ENCODE peak calls at places on chromosomes 2 and 18, in six cellular contexts. One of them, this sample, is unnamed.

GRCh38 chr18:73688851-73689659 is 458.6 kb downstream of the FBXO15 start:
- DNase-seq in PC-3: peak; percentile 87
- DNase-seq in activated effector memory CD4-positive, alpha-beta T cell treated with anti-CD3 and anti-CD28 coated beads, Interleukin-2, amount 50 U/mL, for 16 hours: no peak
- DNase-seq in glomerular endothelial cell: no peak
- DNase-seq in activated CD4-positive, CD25-positive, alpha-beta regulatory T cell treated with anti-CD3 and anti-CD28 coated beads, Interleukin-2, amount 50 U/mL, for 72 hours: no peak
- DNase-seq in cerebellar cortex: no peak
- DNase-seq in this sample: peak; percentile 84

GRCh38 chr2:27093430-27094352 is 7.1 kb downstream of the KHK start:
- DNase-seq in cerebellar cortex: no peak
- DNase-seq in PC-3: no peak
- DNase-seq in activated CD4-positive, CD25-positive, alpha-beta regulatory T cell treated with anti-CD3 and anti-CD28 coated beads, Interleukin-2, amount 50 U/mL, for 72 hours: no peak
- DNase-seq in glomerular endothelial cell: no peak
- DNase-seq in activated effector memory CD4-positive, alpha-beta T cell treated with anti-CD3 and anti-CD28 coated beads, Interleukin-2, amount 50 U/mL, for 16 hours: no peak
- DNase-seq in this sample: no peak

GRCh38 chr2:204550738-204551137 is 5.5 kb downstream of the PARD3B start:
- DNase-seq in activated effector memory CD4-positive, alpha-beta T cell treated with anti-CD3 and anti-CD28 coated beads, Interleukin-2, amount 50 U/mL, for 16 hours: no peak
- DNase-seq in cerebellar cortex: no peak
- DNase-seq in activated CD4-positive, CD25-positive, alpha-beta regulatory T cell treated with anti-CD3 and anti-CD28 coated beads, Interleukin-2, amount 50 U/mL, for 72 hours: no peak
- DNase-seq in PC-3: peak; percentile 15
- DNase-seq in glomerular endothelial cell: no peak
- DNase-seq in this sample: peak; percentile 81

GRCh38 chr2:8196311-8196710 is 485.5 kb upstream of the ID2 start:
- DNase-seq in glomerular endothelial cell: no peak
- DNase-seq in activated effector memory CD4-positive, alpha-beta T cell treated with anti-CD3 and anti-CD28 coated beads, Interleukin-2, amount 50 U/mL, for 16 hours: no peak
- DNase-seq in activated CD4-positive, CD25-positive, alpha-beta regulatory T cell treated with anti-CD3 and anti-CD28 coated beads, Interleukin-2, amount 50 U/mL, for 72 hours: no peak
- DNase-seq in PC-3: no peak
- DNase-seq in cerebellar cortex: no peak
- DNase-seq in this sample: no peak

GRCh38 chr2:66111706-66112105 is 323.2 kb upstream of the MEIS1 start:
- DNase-seq in activated CD4-positive, CD25-positive, alpha-beta regulatory T cell treated with anti-CD3 and anti-CD28 coated beads, Interleukin-2, amount 50 U/mL, for 72 hours: no peak
- DNase-seq in glomerular endothelial cell: no peak
- DNase-seq in cerebellar cortex: no peak
- DNase-seq in activated effector memory CD4-positive, alpha-beta T cell treated with anti-CD3 and anti-CD28 coated beads, Interleukin-2, amount 50 U/mL, for 16 hours: no peak
- DNase-seq in PC-3: no peak
- DNase-seq in this sample: no peak

GRCh38 chr2:94984964-94985575 is 40.4 kb upstream of the MAL start:
- DNase-seq in activated CD4-positive, CD25-positive, alpha-beta regulatory T cell treated with anti-CD3 and anti-CD28 coated beads, Interleukin-2, amount 50 U/mL, for 72 hours: no peak
- DNase-seq in activated effector memory CD4-positive, alpha-beta T cell treated with anti-CD3 and anti-CD28 coated beads, Interleukin-2, amount 50 U/mL, for 16 hours: no peak
- DNase-seq in glomerular endothelial cell: no peak
- DNase-seq in cerebellar cortex: no peak
- DNase-seq in PC-3: peak; percentile 31
- DNase-seq in this sample: no peak

GRCh38 chr18:31720867-31721266 is 36.5 kb upstream of the B4GALT6 start:
- DNase-seq in activated CD4-positive, CD25-positive, alpha-beta regulatory T cell treated with anti-CD3 and anti-CD28 coated beads, Interleukin-2, amount 50 U/mL, for 72 hours: no peak
- DNase-seq in cerebellar cortex: no peak
- DNase-seq in activated effector memory CD4-positive, alpha-beta T cell treated with anti-CD3 and anti-CD28 coated beads, Interleukin-2, amount 50 U/mL, for 16 hours: no peak
- DNase-seq in glomerular endothelial cell: no peak
- DNase-seq in PC-3: no peak
- DNase-seq in this sample: no peak

GRCh38 chr2:38191516-38191915 is 115.6 kb upstream of the CYP1B1 start:
- DNase-seq in glomerular endothelial cell: no peak
- DNase-seq in cerebellar cortex: no peak
- DNase-seq in activated effector memory CD4-positive, alpha-beta T cell treated with anti-CD3 and anti-CD28 coated beads, Interleukin-2, amount 50 U/mL, for 16 hours: no peak
- DNase-seq in activated CD4-positive, CD25-positive, alpha-beta regulatory T cell treated with anti-CD3 and anti-CD28 coated beads, Interleukin-2, amount 50 U/mL, for 72 hours: no peak
- DNase-seq in PC-3: peak; percentile 48
- DNase-seq in this sample: no peak

GRCh38 chr18:11994346-11994707 is 13.0 kb downstream of the IMPA2 start:
- DNase-seq in glomerular endothelial cell: no peak
- DNase-seq in PC-3: peak; percentile 68
- DNase-seq in cerebellar cortex: no peak
- DNase-seq in activated effector memory CD4-positive, alpha-beta T cell treated with anti-CD3 and anti-CD28 coated beads, Interleukin-2, amount 50 U/mL, for 16 hours: no peak
- DNase-seq in activated CD4-positive, CD25-positive, alpha-beta regulatory T cell treated with anti-CD3 and anti-CD28 coated beads, Interleukin-2, amount 50 U/mL, for 72 hours: no peak
- DNase-seq in this sample: peak; percentile 41

GRCh38 chr2:69180227-69180626 is 167.2 kb downstream of the ANTXR1 start:
- DNase-seq in activated effector memory CD4-positive, alpha-beta T cell treated with anti-CD3 and anti-CD28 coated beads, Interleukin-2, amount 50 U/mL, for 16 hours: no peak
- DNase-seq in PC-3: no peak
- DNase-seq in glomerular endothelial cell: no peak
- DNase-seq in activated CD4-positive, CD25-positive, alpha-beta regulatory T cell treated with anti-CD3 and anti-CD28 coated beads, Interleukin-2, amount 50 U/mL, for 72 hours: no peak
- DNase-seq in cerebellar cortex: no peak
- DNase-seq in this sample: no peak

GRCh38 chr2:27320958-27321543 is 1.8 kb downstream of the MPV17 start:
- DNase-seq in activated effector memory CD4-positive, alpha-beta T cell treated with anti-CD3 and anti-CD28 coated beads, Interleukin-2, amount 50 U/mL, for 16 hours: no peak
- DNase-seq in activated CD4-positive, CD25-positive, alpha-beta regulatory T cell treated with anti-CD3 and anti-CD28 coated beads, Interleukin-2, amount 50 U/mL, for 72 hours: no peak
- DNase-seq in glomerular endothelial cell: peak; percentile 84
- DNase-seq in cerebellar cortex: peak; percentile 83
- DNase-seq in PC-3: peak; percentile 99
- DNase-seq in this sample: peak; percentile 97

GRCh38 chr2:95208101-95208500 is 780 bp downstream of the ZNF892 start:
- DNase-seq in glomerular endothelial cell: no peak
- DNase-seq in activated CD4-positive, CD25-positive, alpha-beta regulatory T cell treated with anti-CD3 and anti-CD28 coated beads, Interleukin-2, amount 50 U/mL, for 72 hours: no peak
- DNase-seq in cerebellar cortex: no peak
- DNase-seq in activated effector memory CD4-positive, alpha-beta T cell treated with anti-CD3 and anti-CD28 coated beads, Interleukin-2, amount 50 U/mL, for 16 hours: no peak
- DNase-seq in PC-3: no peak
- DNase-seq in this sample: no peak

GRCh38 chr2:71742953-71743601 is 289.7 kb downstream of the DYSF start:
- DNase-seq in cerebellar cortex: peak; percentile 29
- DNase-seq in PC-3: peak; percentile 96
- DNase-seq in activated CD4-positive, CD25-positive, alpha-beta regulatory T cell treated with anti-CD3 and anti-CD28 coated beads, Interleukin-2, amount 50 U/mL, for 72 hours: no peak
- DNase-seq in activated effector memory CD4-positive, alpha-beta T cell treated with anti-CD3 and anti-CD28 coated beads, Interleukin-2, amount 50 U/mL, for 16 hours: no peak
- DNase-seq in glomerular endothelial cell: peak; percentile 77
- DNase-seq in this sample: peak; percentile 97

GRCh38 chr2:23346029-23346428 is 39.0 kb upstream of the KLHL29 start:
- DNase-seq in activated CD4-positive, CD25-positive, alpha-beta regulatory T cell treated with anti-CD3 and anti-CD28 coated beads, Interleukin-2, amount 50 U/mL, for 72 hours: no peak
- DNase-seq in cerebellar cortex: no peak
- DNase-seq in glomerular endothelial cell: no peak
- DNase-seq in activated effector memory CD4-positive, alpha-beta T cell treated with anti-CD3 and anti-CD28 coated beads, Interleukin-2, amount 50 U/mL, for 16 hours: no peak
- DNase-seq in PC-3: no peak
- DNase-seq in this sample: no peak

GRCh38 chr2:207200136-207200535 is 34.4 kb upstream of the KLF7 start:
- DNase-seq in glomerular endothelial cell: no peak
- DNase-seq in cerebellar cortex: no peak
- DNase-seq in PC-3: no peak
- DNase-seq in activated CD4-positive, CD25-positive, alpha-beta regulatory T cell treated with anti-CD3 and anti-CD28 coated beads, Interleukin-2, amount 50 U/mL, for 72 hours: no peak
- DNase-seq in activated effector memory CD4-positive, alpha-beta T cell treated with anti-CD3 and anti-CD28 coated beads, Interleukin-2, amount 50 U/mL, for 16 hours: no peak
- DNase-seq in this sample: no peak

GRCh38 chr2:200377774-200378336 is 71.4 kb downstream of the SPATS2L start:
- DNase-seq in activated CD4-positive, CD25-positive, alpha-beta regulatory T cell treated with anti-CD3 and anti-CD28 coated beads, Interleukin-2, amount 50 U/mL, for 72 hours: no peak
- DNase-seq in glomerular endothelial cell: no peak
- DNase-seq in PC-3: peak; percentile 21
- DNase-seq in cerebellar cortex: no peak
- DNase-seq in activated effector memory CD4-positive, alpha-beta T cell treated with anti-CD3 and anti-CD28 coated beads, Interleukin-2, amount 50 U/mL, for 16 hours: no peak
- DNase-seq in this sample: no peak

GRCh38 chr2:42810971-42811865 is 18.8 kb upstream of the HAAO start:
- DNase-seq in glomerular endothelial cell: no peak
- DNase-seq in activated effector memory CD4-positive, alpha-beta T cell treated with anti-CD3 and anti-CD28 coated beads, Interleukin-2, amount 50 U/mL, for 16 hours: peak; percentile 80
- DNase-seq in cerebellar cortex: peak; percentile 80
- DNase-seq in activated CD4-positive, CD25-positive, alpha-beta regulatory T cell treated with anti-CD3 and anti-CD28 coated beads, Interleukin-2, amount 50 U/mL, for 72 hours: no peak
- DNase-seq in PC-3: no peak
- DNase-seq in this sample: peak; percentile 65

GRCh38 chr2:10239561-10239967 is 63.1 kb upstream of the HPCAL1 start:
- DNase-seq in glomerular endothelial cell: no peak
- DNase-seq in PC-3: no peak
- DNase-seq in cerebellar cortex: no peak
- DNase-seq in activated effector memory CD4-positive, alpha-beta T cell treated with anti-CD3 and anti-CD28 coated beads, Interleukin-2, amount 50 U/mL, for 16 hours: no peak
- DNase-seq in activated CD4-positive, CD25-positive, alpha-beta regulatory T cell treated with anti-CD3 and anti-CD28 coated beads, Interleukin-2, amount 50 U/mL, for 72 hours: no peak
- DNase-seq in this sample: no peak

GRCh38 chr2:169649278-169649677 is 44.9 kb downstream of the CFAP210 start:
- DNase-seq in activated CD4-positive, CD25-positive, alpha-beta regulatory T cell treated with anti-CD3 and anti-CD28 coated beads, Interleukin-2, amount 50 U/mL, for 72 hours: no peak
- DNase-seq in glomerular endothelial cell: no peak
- DNase-seq in PC-3: no peak
- DNase-seq in activated effector memory CD4-positive, alpha-beta T cell treated with anti-CD3 and anti-CD28 coated beads, Interleukin-2, amount 50 U/mL, for 16 hours: no peak
- DNase-seq in cerebellar cortex: no peak
- DNase-seq in this sample: no peak

GRCh38 chr18:11464129-11464528 is 145.3 kb upstream of the SLC35G4 start:
- DNase-seq in glomerular endothelial cell: no peak
- DNase-seq in activated effector memory CD4-positive, alpha-beta T cell treated with anti-CD3 and anti-CD28 coated beads, Interleukin-2, amount 50 U/mL, for 16 hours: no peak
- DNase-seq in PC-3: no peak
- DNase-seq in cerebellar cortex: no peak
- DNase-seq in activated CD4-positive, CD25-positive, alpha-beta regulatory T cell treated with anti-CD3 and anti-CD28 coated beads, Interleukin-2, amount 50 U/mL, for 72 hours: no peak
- DNase-seq in this sample: no peak

GRCh38 chr2:240412975-240413812 is 22.3 kb upstream of the GPC1 start:
- DNase-seq in activated effector memory CD4-positive, alpha-beta T cell treated with anti-CD3 and anti-CD28 coated beads, Interleukin-2, amount 50 U/mL, for 16 hours: no peak
- DNase-seq in activated CD4-positive, CD25-positive, alpha-beta regulatory T cell treated with anti-CD3 and anti-CD28 coated beads, Interleukin-2, amount 50 U/mL, for 72 hours: peak; percentile 23
- DNase-seq in PC-3: no peak
- DNase-seq in glomerular endothelial cell: no peak
- DNase-seq in cerebellar cortex: no peak
- DNase-seq in this sample: no peak

GRCh38 chr18:49094979-49095632 is 144.3 kb upstream of the SMAD7 start:
- DNase-seq in activated effector memory CD4-positive, alpha-beta T cell treated with anti-CD3 and anti-CD28 coated beads, Interleukin-2, amount 50 U/mL, for 16 hours: no peak
- DNase-seq in activated CD4-positive, CD25-positive, alpha-beta regulatory T cell treated with anti-CD3 and anti-CD28 coated beads, Interleukin-2, amount 50 U/mL, for 72 hours: no peak
- DNase-seq in PC-3: peak; percentile 43
- DNase-seq in cerebellar cortex: no peak
- DNase-seq in glomerular endothelial cell: no peak
- DNase-seq in this sample: peak; percentile 44

GRCh38 chr2:36785179-36785795 is 88.8 kb downstream of the VIT start:
- DNase-seq in glomerular endothelial cell: peak; percentile 31
- DNase-seq in activated CD4-positive, CD25-positive, alpha-beta regulatory T cell treated with anti-CD3 and anti-CD28 coated beads, Interleukin-2, amount 50 U/mL, for 72 hours: peak; percentile 72
- DNase-seq in cerebellar cortex: peak; percentile 64
- DNase-seq in activated effector memory CD4-positive, alpha-beta T cell treated with anti-CD3 and anti-CD28 coated beads, Interleukin-2, amount 50 U/mL, for 16 hours: peak; percentile 84
- DNase-seq in PC-3: peak; percentile 84
- DNase-seq in this sample: peak; percentile 82

GRCh38 chr2:26922638-26923466 is 47.6 kb upstream of the MAPRE3 start:
- DNase-seq in cerebellar cortex: peak; percentile 90
- DNase-seq in glomerular endothelial cell: no peak
- DNase-seq in activated effector memory CD4-positive, alpha-beta T cell treated with anti-CD3 and anti-CD28 coated beads, Interleukin-2, amount 50 U/mL, for 16 hours: peak; percentile 68
- DNase-seq in PC-3: peak; percentile 65
- DNase-seq in activated CD4-positive, CD25-positive, alpha-beta regulatory T cell treated with anti-CD3 and anti-CD28 coated beads, Interleukin-2, amount 50 U/mL, for 72 hours: no peak
- DNase-seq in this sample: peak; percentile 78

GRCh38 chr18:6405237-6406074 is 9.3 kb downstream of the L3MBTL4 start:
- DNase-seq in activated CD4-positive, CD25-positive, alpha-beta regulatory T cell treated with anti-CD3 and anti-CD28 coated beads, Interleukin-2, amount 50 U/mL, for 72 hours: no peak
- DNase-seq in activated effector memory CD4-positive, alpha-beta T cell treated with anti-CD3 and anti-CD28 coated beads, Interleukin-2, amount 50 U/mL, for 16 hours: no peak
- DNase-seq in cerebellar cortex: no peak
- DNase-seq in glomerular endothelial cell: no peak
- DNase-seq in PC-3: no peak
- DNase-seq in this sample: peak; percentile 35